ENCODE peak calls at places on chromosomes 1 and 21, in seven cellular contexts. Y is breast epithelium, E is lower leg skin, S is prostate gland, B is ovary, R is body of pancreas, M is GM12878. U is an unnamed sample.

GRCh38 chr1:192706936-192707335 is 71.0 kb downstream of the RGS13 start:
- DNase-seq in Y (no peak), E (no peak), S (no peak), B (no peak), R (no peak), M (no peak), U (no peak)

GRCh38 chr1:109806733-109807397 is 43.1 kb upstream of the EPS8L3 start:
- DNase-seq in Y (peak), E (no peak), S (no peak), B (no peak), R (no peak), M (no peak), U (no peak)

GRCh38 chr1:232963366-232963765 is 13.0 kb downstream of the NTPCR start:
- DNase-seq in Y (no peak), E (no peak), S (no peak), B (no peak), R (no peak), M (no peak), U (no peak)

GRCh38 chr21:45142469-45142868 is 68.1 kb downstream of the ADARB1 start:
- DNase-seq in Y (no peak), E (no peak), S (no peak), B (no peak), R (peak), M (no peak), U (peak)

GRCh38 chr1:56331207-56331891 is 248.0 kb downstream of the PLPP3 start:
- DNase-seq in Y (no peak), E (no peak), S (no peak), B (no peak), R (no peak), M (no peak), U (no peak)

GRCh38 chr1:62082456-62083363 is 111.9 kb upstream of the L1TD1 start:
- DNase-seq in Y (no peak), E (no peak), S (peak), B (peak), R (peak), M (no peak), U (peak)

GRCh38 chr21:45906859-45907258 is 74.7 kb upstream of the COL6A1 start:
- DNase-seq in Y (no peak), E (no peak), S (no peak), B (no peak), R (no peak), M (no peak), U (no peak)

GRCh38 chr1:67803380-67804279 is 29.6 kb downstream of the GNG12 start:
- DNase-seq in Y (no peak), E (no peak), S (no peak), B (no peak), R (no peak), M (no peak), U (no peak)

GRCh38 chr1:15153184-15153841 is at the start of gene TMEM51:
- DNase-seq in Y (no peak), E (no peak), S (peak), B (peak), R (peak), M (no peak), U (peak)

GRCh38 chr1:236868625-236869467 is 73.8 kb downstream of the MTR start:
- DNase-seq in Y (no peak), E (no peak), S (no peak), B (no peak), R (peak), M (peak), U (no peak)

GRCh38 chr1:1157914-1158710 is 15.6 kb upstream of the TTLL10 start:
- DNase-seq in Y (no peak), E (no peak), S (peak), B (no peak), R (peak), M (no peak), U (peak)

GRCh38 chr1:1155258-1155657 is 18.4 kb upstream of the TTLL10 start:
- DNase-seq in Y (no peak), E (no peak), S (no peak), B (no peak), R (no peak), M (no peak), U (no peak)

GRCh38 chr1:1157033-1157365 is 16.7 kb upstream of the TTLL10 start:
- DNase-seq in Y (no peak), E (no peak), S (no peak), B (no peak), R (no peak), M (no peak), U (no peak)

GRCh38 chr1:1156140-1157032 is 17.3 kb upstream of the TTLL10 start:
- DNase-seq in Y (no peak), E (no peak), S (no peak), B (no peak), R (no peak), M (no peak), U (no peak)

DNA sequence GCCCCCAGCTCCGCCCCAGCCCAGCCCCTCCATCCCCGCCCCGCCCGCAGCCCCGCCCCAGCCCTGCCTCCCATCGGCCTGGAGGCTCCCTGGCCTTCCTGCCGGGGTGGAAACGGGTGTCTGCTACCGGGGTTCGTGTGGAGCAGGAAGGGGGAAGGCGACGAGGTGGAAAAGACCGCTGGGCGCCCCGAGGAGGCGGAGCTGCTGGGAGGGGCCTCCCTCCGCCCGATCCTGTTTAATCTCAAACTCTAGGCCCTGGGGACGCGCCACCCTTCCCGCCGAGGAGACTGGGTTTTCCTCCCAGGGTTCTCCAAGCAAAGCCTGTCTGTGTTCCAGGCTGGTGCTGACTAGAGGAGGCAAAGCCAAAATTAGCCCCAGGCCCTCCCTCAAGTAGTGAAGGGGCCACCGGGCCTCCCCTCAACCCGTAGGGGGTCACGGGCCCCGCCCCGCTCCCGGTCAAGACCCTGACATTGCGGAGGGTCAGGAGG is 16.2 kb upstream of the TTLL10 start:
- DNase-seq in Y (peak), E (peak), S (peak), B (peak), R (peak), M (no peak), U (peak)
- TF ChIP-seq POLR2A in Y (peak), E (peak), S (peak), B (no peak), R (peak), M (peak), U (peak)

GRCh38 chr1:100895540-100896480 is at the start of gene SLC30A7:
- DNase-seq in Y (peak), E (peak), S (peak), B (peak), R (peak), M (peak), U (peak)
- TF ChIP-seq POLR2A in Y (peak), E (no peak), S (peak), B (peak), R (peak), M (peak), U (peak)

DNA sequence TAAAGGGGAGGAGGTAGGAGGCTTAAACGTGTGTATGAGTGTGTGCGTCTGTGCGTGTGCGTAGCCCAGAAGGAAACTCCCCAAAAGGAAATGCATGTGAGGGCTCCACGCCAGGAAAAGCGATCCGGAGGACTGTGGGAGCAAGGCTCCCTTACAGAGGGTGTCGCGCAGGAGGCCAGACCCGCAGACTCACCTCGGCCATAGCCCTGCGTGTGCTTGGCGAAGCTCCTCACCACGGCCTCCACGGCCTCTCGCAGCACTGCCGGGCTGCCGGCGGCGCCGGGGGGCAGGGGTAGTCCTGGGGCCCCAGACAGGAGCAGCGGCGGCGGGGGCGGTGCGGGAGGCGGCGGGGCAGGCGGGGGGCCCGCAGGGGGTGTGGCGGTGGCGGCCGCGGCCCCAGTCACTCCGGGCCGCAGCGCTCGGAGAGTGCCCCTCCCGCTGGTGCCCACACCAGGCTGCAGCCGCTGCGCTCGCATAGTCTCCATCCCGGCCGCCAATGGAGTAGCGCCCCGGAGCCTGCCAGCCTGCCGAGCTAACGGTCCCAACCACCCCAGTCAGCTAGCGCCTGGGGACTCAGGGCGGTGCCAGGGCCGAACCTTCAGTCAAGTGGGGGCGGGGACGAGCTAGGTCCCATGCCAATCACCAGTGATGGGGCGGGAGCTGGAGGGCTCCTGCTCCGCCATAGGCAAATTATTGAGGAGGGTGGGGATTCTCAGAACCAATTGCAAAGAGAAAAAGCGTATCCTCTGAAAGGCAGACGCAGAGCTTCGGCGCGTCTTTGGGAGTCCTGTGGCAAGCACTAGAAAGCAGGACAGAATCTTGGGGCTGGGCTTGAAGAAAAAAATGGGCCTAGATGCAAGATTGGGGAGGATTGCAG is at the start of gene LIX1L:
- DNase-seq in Y (peak), E (peak), S (peak), B (peak), R (peak), M (peak), U (peak)
- TF ChIP-seq POLR2A in Y (no peak), E (peak), S (peak), B (peak), R (peak), M (peak), U (peak)

GRCh38 chr1:26233903-26234643 is at the start of gene CEP85:
- DNase-seq in Y (peak), E (peak), S (peak), B (peak), R (peak), M (peak), U (peak)
- TF ChIP-seq POLR2A in Y (no peak), E (no peak), S (peak), B (peak), R (peak), M (peak), U (peak)

GRCh38 chr1:31939484-31940329 is 1.5 kb upstream of the PTP4A2 start:
- DNase-seq in Y (peak), E (no peak), S (no peak), B (peak), R (peak), M (peak), U (peak)

GRCh38 chr1:31938184-31938975 is at the start of gene PTP4A2:
- DNase-seq in Y (peak), E (peak), S (peak), B (peak), R (peak), M (peak), U (peak)

GRCh38 chr1:31936278-31936965 is 1.7 kb downstream of the PTP4A2 start:
- DNase-seq in Y (no peak), E (no peak), S (no peak), B (no peak), R (no peak), M (no peak), U (no peak)

GRCh38 chr1:31936966-31937299 is 1.2 kb downstream of the PTP4A2 start:
- DNase-seq in Y (no peak), E (no peak), S (no peak), B (no peak), R (no peak), M (no peak), U (no peak)

GRCh38 chr1:31937300-31938183 is 626 bp downstream of the PTP4A2 start:
- DNase-seq in Y (peak), E (peak), S (peak), B (peak), R (peak), M (no peak), U (peak)
- TF ChIP-seq POLR2A in Y (no peak), E (no peak), S (peak), B (no peak), R (peak), M (peak), U (peak)

GRCh38 chr1:226083303-226084101 is 21.0 kb downstream of the H3-3A start:
- DNase-seq in Y (peak), E (peak), S (peak), B (peak), R (peak), M (peak), U (peak)
- TF ChIP-seq POLR2A in Y (no peak), E (no peak), S (peak), B (peak), R (peak), M (peak), U (peak)

GRCh38 chr1:202161151-202162048 is 998 bp upstream of the PTPN7 start:
- DNase-seq in Y (no peak), E (no peak), S (no peak), B (no peak), R (no peak), M (no peak), U (no peak)

GRCh38 chr1:202160377-202160940 is at the start of gene PTPN7:
- DNase-seq in Y (no peak), E (no peak), S (no peak), B (no peak), R (no peak), M (peak), U (no peak)

GRCh38 chr1:202158810-202159533 is 1.4 kb downstream of the PTPN7 start:
- DNase-seq in Y (no peak), E (no peak), S (no peak), B (peak), R (no peak), M (no peak), U (no peak)

GRCh38 chr1:202157945-202158344 is 2.5 kb downstream of the PTPN7 start:
- DNase-seq in Y (no peak), E (no peak), S (no peak), B (no peak), R (no peak), M (no peak), U (no peak)

GRCh38 chr1:202159534-202160371 is 649 bp downstream of the PTPN7 start:
- DNase-seq in Y (no peak), E (no peak), S (no peak), B (no peak), R (no peak), M (no peak), U (no peak)
- TF ChIP-seq POLR2A in Y (no peak), E (no peak), S (no peak), B (no peak), R (no peak), M (peak), U (no peak)

GRCh38 chr1:2412395-2412772 is at the start of gene PEX10:
- DNase-seq in Y (peak), E (peak), S (peak), B (peak), R (peak), M (peak), U (peak)
- TF ChIP-seq POLR2A in Y (no peak), E (no peak), S (no peak), B (peak), R (peak), M (peak), U (no peak)

GRCh38 chr1:204640578-204640977 is 45.0 kb downstream of the LRRN2 start:
- DNase-seq in Y (no peak), E (no peak), S (no peak), B (no peak), R (no peak), M (no peak), U (no peak)

GRCh38 chr1:204634260-204634910 is 51.2 kb downstream of the LRRN2 start:
- DNase-seq in Y (no peak), E (no peak), S (no peak), B (no peak), R (no peak), M (no peak), U (no peak)

GRCh38 chr1:204641936-204642335 is 43.6 kb downstream of the LRRN2 start:
- DNase-seq in Y (no peak), E (no peak), S (no peak), B (no peak), R (no peak), M (no peak), U (no peak)

GRCh38 chr1:204641455-204641854 is 44.1 kb downstream of the LRRN2 start:
- DNase-seq in Y (no peak), E (no peak), S (no peak), B (no peak), R (no peak), M (no peak), U (no peak)

GRCh38 chr1:204637985-204638356 is 47.6 kb downstream of the LRRN2 start:
- DNase-seq in Y (no peak), E (no peak), S (no peak), B (no peak), R (no peak), M (no peak), U (no peak)
- TF ChIP-seq POLR2A in Y (no peak), E (no peak), S (no peak), B (no peak), R (no peak), M (no peak), U (no peak)

GRCh38 chr1:74732960-74733615 is at the start of the genes CRYZ and TYW3:
- DNase-seq in Y (peak), E (peak), S (peak), B (peak), R (peak), M (peak), U (peak)
- TF ChIP-seq POLR2A in Y (peak), E (no peak), S (peak), B (no peak), R (peak), M (peak), U (peak)

U was measured in H54.